ENCODE peak calls at places on chromosomes 1 and 21, in seven cellular contexts. N is CD8-positive, alpha-beta T cell; I is lung; A is left ventricle myocardium inferior; D is Karpas-422; X is right cardiac atrium; O is AG04449. V is an unnamed sample.

GRCh38 chr1:29683472-29683871 is 447.1 kb downstream of the PTPRU start:
- DNase-seq in X (no peak), O (no peak), A (no peak), D (no peak), N (no peak), I (peak; percentile 24), V (no peak)

GRCh38 chr1:33706634-33707255 is 157.1 kb upstream of the HMGB4 start:
- DNase-seq in D (no peak), X (no peak), N (no peak), O (no peak), A (no peak), I (no peak), V (no peak)

GRCh38 chr21:38897532-38898421 is 92.0 kb downstream of the ETS2 start:
- DNase-seq in D (peak; percentile 56), N (no peak), A (no peak), O (no peak), X (no peak), I (no peak), V (no peak)

GRCh38 chr1:214494706-214495105 is 56.7 kb downstream of the PTPN14 start:
- DNase-seq in D (no peak), N (no peak), O (no peak), A (no peak), X (no peak), I (no peak), V (no peak)

GRCh38 chr1:51564124-51564523 is 45.1 kb upstream of the EPS15 start:
- DNase-seq in D (no peak), X (no peak), I (no peak), O (no peak), N (no peak), A (no peak), V (peak; percentile 23)

GRCh38 chr1:31444725-31445448 is 31.9 kb downstream of the SERINC2 start:
- DNase-seq in N (no peak), A (no peak), D (no peak), X (no peak), I (no peak), O (no peak), V (peak; percentile 74)

GRCh38 chr1:3471356-3472087 is 17.1 kb downstream of the ARHGEF16 start:
- DNase-seq in X (peak; percentile 80), A (peak; percentile 62), D (no peak), I (no peak), N (no peak), O (no peak), V (peak; percentile 74)

GRCh38 chr21:42583150-42583991 is 69.7 kb downstream of the SLC37A1 start:
- DNase-seq in N (no peak), A (no peak), I (no peak), X (peak; percentile 25), D (no peak), O (no peak), V (no peak)

GRCh38 chr1:2508180-2508579 is 18.2 kb downstream of the PANK4 start:
- DNase-seq in I (no peak), O (no peak), N (no peak), D (no peak), A (no peak), X (no peak), V (no peak)

GRCh38 chr1:17525065-17525464 is 14.4 kb upstream of the ARHGEF10L start:
- DNase-seq in I (no peak), D (no peak), A (no peak), O (no peak), N (no peak), X (peak; percentile 12), V (no peak)

GRCh38 chr1:15702722-15703550 is 18.8 kb downstream of the PLEKHM2 start:
- DNase-seq in N (no peak), A (no peak), I (no peak), O (no peak), X (peak; percentile 58), D (no peak), V (peak; percentile 24)

GRCh38 chr1:230124187-230125128 is 57.4 kb downstream of the GALNT2 start:
- DNase-seq in A (no peak), N (no peak), I (no peak), O (no peak), X (no peak), D (no peak), V (peak; percentile 25)

GRCh38 chr1:151238467-151238739 is 16.1 kb upstream of the PSMD4 start:
- DNase-seq in O (peak; percentile 63), A (no peak), D (no peak), N (no peak), X (no peak), I (no peak), V (no peak)

GRCh38 chr1:910881-911721 is 12.6 kb upstream of the SAMD11 start:
- DNase-seq in I (no peak), X (peak; percentile 61), D (no peak), O (no peak), A (no peak), N (peak; percentile 3), V (no peak)

GRCh38 chr1:60904079-60904852 is 178.1 kb upstream of the NFIA start:
- DNase-seq in O (no peak), N (no peak), I (no peak), A (peak; percentile 72), D (no peak), X (peak; percentile 79), V (no peak)

GRCh38 chr1:37274896-37275631 is 199.3 kb upstream of the ZC3H12A start:
- DNase-seq in X (no peak), D (peak; percentile 49), O (no peak), N (no peak), I (no peak), A (no peak), V (no peak)

GRCh38 chr1:234597894-234598293 is 12.1 kb downstream of the IRF2BP2 start:
- DNase-seq in I (no peak), D (peak; percentile 88), A (peak; percentile 38), N (peak; percentile 58), X (no peak), O (no peak), V (peak; percentile 81)

GRCh38 chr1:201740086-201740541 is 88.8 kb upstream of the IPO9 start:
- DNase-seq in N (peak; percentile 9), O (no peak), I (no peak), X (peak; percentile 65), A (no peak), D (no peak), V (no peak)

GRCh38 chr21:35288238-35288637 is 239.1 kb upstream of the RUNX1 start:
- DNase-seq in D (no peak), X (no peak), A (no peak), O (no peak), I (no peak), N (no peak), V (no peak)

GRCh38 chr1:97567000-97567749 is 353.7 kb downstream of the DPYD start:
- DNase-seq in O (no peak), X (no peak), D (no peak), I (no peak), N (no peak), A (no peak), V (no peak)

GRCh38 chr1:156118175-156118868 is 3.8 kb downstream of the LMNA start:
- DNase-seq in I (no peak), N (no peak), D (no peak), O (no peak), A (peak; percentile 75), X (no peak), V (no peak)

GRCh38 chr1:23790696-23791433 is at the start of gene LYPLA2:
- DNase-seq in O (no peak), X (peak; percentile 98), A (peak; percentile 96), D (peak; percentile 96), N (peak; percentile 84), I (peak; percentile 95), V (peak; percentile 92)

GRCh38 chr1:23792151-23792945 is 1.4 kb downstream of the LYPLA2 start:
- DNase-seq in D (no peak), O (no peak), X (no peak), N (no peak), A (no peak), I (no peak), V (no peak)

GRCh38 chr1:23793861-23794731 is 3.2 kb downstream of the LYPLA2 start:
- DNase-seq in O (no peak), D (peak; percentile 31), X (no peak), I (no peak), A (no peak), N (no peak), V (no peak)

GRCh38 chr1:23791434-23792047 is 596 bp downstream of the LYPLA2 start:
- DNase-seq in N (no peak), I (no peak), A (peak; percentile 20), X (peak; percentile 58), D (peak; percentile 62), O (no peak), V (peak; percentile 42)

DNA sequence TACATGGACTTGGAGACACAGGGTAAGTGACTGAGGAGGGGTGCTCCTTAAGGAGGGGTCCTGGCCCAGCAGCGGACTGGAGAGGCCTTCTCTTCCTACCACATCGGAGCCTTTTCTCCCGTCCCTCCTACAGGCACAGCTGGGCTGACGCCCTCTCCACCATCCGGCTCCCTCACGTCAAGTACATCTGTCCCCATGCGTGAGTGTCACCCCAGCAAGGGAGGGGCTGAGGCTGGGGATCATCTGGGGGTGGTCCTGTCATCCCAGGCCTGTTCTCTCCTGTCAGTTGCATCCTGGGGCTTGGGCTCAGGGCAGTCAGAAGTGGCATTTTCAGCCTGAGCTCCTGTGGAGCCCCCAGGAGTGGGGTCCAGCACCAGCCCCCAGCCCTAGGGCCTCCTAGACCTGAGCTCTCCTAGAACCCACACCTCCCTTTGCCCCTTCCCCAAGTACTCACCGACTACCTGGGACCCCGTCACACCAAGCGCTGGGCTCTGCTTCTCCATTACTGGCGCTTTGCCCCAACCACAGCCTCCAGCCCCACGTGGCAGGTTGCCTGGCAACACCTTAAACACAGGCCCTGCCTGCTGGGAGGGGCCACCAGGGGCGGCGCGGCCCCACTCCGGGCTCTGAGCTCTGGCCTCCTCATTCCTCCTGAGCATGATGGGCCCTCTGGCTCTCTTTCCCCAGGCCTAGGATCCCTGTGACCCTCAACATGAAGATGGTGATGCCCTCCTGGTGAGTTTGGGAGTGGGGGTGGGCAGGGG is 2.3 kb downstream of the LYPLA2 start:
- DNase-seq in A (peak; percentile 30), D (no peak), I (peak; percentile 78), N (peak; percentile 54), O (no peak), X (peak; percentile 67), V (no peak)
- H3K4me3 ChIP-seq in A (no peak overlapping the region), D (no peak overlapping the region), I (no peak overlapping the region), N (no peak overlapping the region), O (peak overlapping the region; percentile 3), X (no peak overlapping the region), V (no peak overlapping the region)

GRCh38 chr1:27935721-27936120 is 921 bp downstream of the SMPDL3B start:
- DNase-seq in A (no peak), N (no peak), I (no peak), X (no peak), O (no peak), D (no peak), V (no peak)
- H3K4me3 ChIP-seq in A (no peak overlapping the region), N (no peak overlapping the region), I (no peak overlapping the region), X (no peak overlapping the region), O (no peak overlapping the region), D (no peak overlapping the region), V (no peak overlapping the region)

DNA sequence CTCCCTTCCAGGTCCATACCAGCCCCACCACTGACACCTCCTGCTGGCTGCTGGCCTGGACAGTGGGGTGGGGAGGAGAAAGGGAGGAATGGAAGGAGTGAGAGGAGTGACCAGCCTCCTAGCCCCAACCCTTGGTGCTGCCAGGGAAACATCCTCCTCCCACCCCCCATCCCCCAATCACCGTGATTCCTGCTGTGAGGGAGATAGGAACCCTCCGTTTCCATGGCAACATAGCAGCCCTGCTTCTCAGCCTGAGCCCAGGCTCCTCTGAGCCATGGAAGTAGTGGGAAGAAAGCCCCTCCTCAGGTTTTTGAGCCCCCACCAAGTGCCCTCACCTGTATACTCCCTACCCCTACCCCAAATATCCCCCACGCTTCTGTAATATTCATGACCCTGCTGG is 44.4 kb upstream of the SCMH1 start:
- DNase-seq in A (no peak), N (no peak), I (no peak), D (no peak), O (no peak), X (no peak), V (no peak)
- H3K4me3 ChIP-seq in A (no peak overlapping the region), N (no peak overlapping the region), I (no peak overlapping the region), D (no peak overlapping the region), O (no peak overlapping the region), X (no peak overlapping the region), V (no peak overlapping the region)

GRCh38 chr1:43506233-43506632 is 24.4 kb upstream of the PTPRF start:
- DNase-seq in X (no peak), O (no peak), A (no peak), N (no peak), I (peak; percentile 6), D (no peak), V (no peak)
- H3K4me3 ChIP-seq in X (no peak overlapping the region), O (no peak overlapping the region), A (no peak overlapping the region), N (no peak overlapping the region), I (no peak overlapping the region), D (no peak overlapping the region), V (no peak overlapping the region)